ENCODE peak calls at places on chromosomes 3 and 15, in ten cellular contexts. S, E, J, H, T, M, C, P, R and V are unnamed samples.

GRCh38 chr15:90043611-90044010 is 42.5 kb downstream of the ZNF710 start:
- DNase-seq in T (no peak), C (no peak), M (no peak), J (no peak), S (no peak), E (no peak), R (no peak), P (no peak), H (peak; percentile 15), V (no peak)

GRCh38 chr3:172746476-172746875 is 4.0 kb upstream of the ECT2 start:
- DNase-seq in P (no peak), H (no peak), R (no peak), C (no peak), E (no peak), M (no peak), J (no peak), T (no peak), S (no peak), V (peak; percentile 11)

GRCh38 chr15:63198315-63198714 is 8.9 kb downstream of the RAB8B start:
- DNase-seq in E (peak; percentile 88), C (no peak), J (no peak), S (no peak), T (no peak), M (peak; percentile 75), P (no peak), R (no peak), H (no peak), V (peak; percentile 77)

GRCh38 chr3:45628746-45629145 is 34.2 kb downstream of the LIMD1 start:
- DNase-seq in S (no peak), M (peak; percentile 65), P (no peak), H (no peak), E (no peak), T (no peak), R (peak; percentile 51), C (peak; percentile 60), J (no peak), V (no peak)

GRCh38 chr15:98628216-98628615 is 20.1 kb upstream of the IGF1R start:
- DNase-seq in R (no peak), M (no peak), H (no peak), T (no peak), S (no peak), C (no peak), P (no peak), J (no peak), E (peak; percentile 35), V (no peak)

GRCh38 chr3:141870091-141870687 is 6.3 kb upstream of the ATP1B3 start:
- DNase-seq in T (no peak), C (no peak), E (no peak), P (no peak), H (no peak), J (no peak), R (no peak), S (no peak), M (no peak), V (no peak)

GRCh38 chr3:141840737-141841544 is 35.5 kb upstream of the ATP1B3 start:
- DNase-seq in R (peak; percentile 17), E (no peak), T (no peak), H (no peak), J (no peak), S (no peak), C (no peak), M (no peak), P (peak; percentile 76), V (peak; percentile 43)

GRCh38 chr3:194042947-194043346 is 93.0 kb upstream of the HES1 start:
- DNase-seq in H (no peak), R (peak; percentile 60), J (no peak), E (peak; percentile 18), C (no peak), T (no peak), M (no peak), S (no peak), P (peak; percentile 60), V (peak; percentile 18)

GRCh38 chr15:28892789-28893610 is 7.2 kb downstream of the APBA2 start:
- DNase-seq in C (no peak), E (peak; percentile 60), R (no peak), S (no peak), H (no peak), T (no peak), J (no peak), M (no peak), P (no peak), V (peak; percentile 10)

GRCh38 chr15:28895146-28895545 is 9.4 kb downstream of the APBA2 start:
- DNase-seq in M (no peak), C (no peak), E (no peak), H (peak; percentile 27), T (no peak), J (no peak), R (no peak), S (no peak), P (no peak), V (no peak)

GRCh38 chr15:28895566-28895965 is 9.8 kb downstream of the APBA2 start:
- DNase-seq in M (no peak), H (peak; percentile 4), J (no peak), T (no peak), C (peak; percentile 12), S (no peak), P (no peak), R (no peak), E (no peak), V (no peak)

GRCh38 chr15:28896944-28897343 is 11.2 kb downstream of the APBA2 start:
- DNase-seq in C (no peak), H (no peak), S (no peak), T (no peak), R (peak; percentile 94), E (peak; percentile 94), M (no peak), P (peak; percentile 87), J (no peak), V (peak; percentile 89)

DNA sequence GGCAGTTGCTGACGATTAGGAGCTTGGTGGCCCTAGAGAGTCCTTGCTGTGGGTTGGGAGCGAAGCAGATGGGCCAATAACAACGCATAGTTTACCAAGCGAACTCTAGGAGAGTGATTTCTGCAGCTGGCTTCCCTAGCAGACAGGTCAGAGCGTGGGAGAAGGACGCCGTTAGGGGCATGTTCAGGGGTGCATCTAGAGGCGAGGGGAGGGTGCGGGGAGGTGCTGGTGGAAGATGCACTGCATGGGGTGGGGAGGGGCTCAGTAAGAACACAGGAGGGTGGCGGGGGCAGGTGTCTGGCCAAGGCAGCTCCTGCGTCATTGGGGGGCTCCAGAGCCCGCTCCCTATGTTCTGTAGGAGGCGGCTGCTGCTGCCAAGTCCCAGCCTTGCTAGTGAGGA is 8.9 kb downstream of the APBA2 start:
- DNase-seq in T (no peak), R (no peak), E (no peak), M (no peak), P (no peak), H (no peak), J (no peak), S (no peak), C (no peak), V (no peak)
- TF ChIP-seq CTCF in T (no peak), R (no peak), E (no peak), M (no peak), P (no peak), H (no peak), J (no peak), S (no peak), C (no peak), V (no peak)

DNA sequence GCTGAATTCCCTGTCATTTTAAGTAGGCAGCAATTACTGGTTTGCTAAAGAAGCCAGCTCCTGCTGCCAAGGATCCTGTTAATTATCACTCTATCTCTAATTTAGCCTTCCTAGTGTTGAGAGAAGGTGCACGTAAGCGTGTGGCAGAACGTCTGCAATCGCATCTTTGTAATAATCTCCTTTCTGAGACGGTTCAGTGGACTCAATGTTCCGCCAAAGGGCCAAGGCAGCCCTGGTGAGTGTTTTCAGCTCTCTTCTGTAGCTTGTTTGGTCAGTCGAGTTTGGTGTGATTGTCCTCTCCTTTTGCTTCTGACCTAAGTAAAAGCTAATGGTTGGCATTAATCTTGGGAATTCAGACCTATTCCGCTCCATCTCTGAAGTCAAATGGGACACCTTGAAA is 24.2 kb downstream of the MITF start:
- DNase-seq in R (no peak), M (no peak), C (no peak), E (no peak), J (no peak), P (no peak), T (no peak), H (no peak), S (no peak), V (no peak)
- H3K4me3 ChIP-seq in R (no peak overlapping the region), M (no peak overlapping the region), C (no peak overlapping the region), E (no peak overlapping the region), J (no peak overlapping the region), P (no peak overlapping the region), T (no peak overlapping the region), H (no peak overlapping the region), S (no peak overlapping the region), V (no peak overlapping the region)

DNA sequence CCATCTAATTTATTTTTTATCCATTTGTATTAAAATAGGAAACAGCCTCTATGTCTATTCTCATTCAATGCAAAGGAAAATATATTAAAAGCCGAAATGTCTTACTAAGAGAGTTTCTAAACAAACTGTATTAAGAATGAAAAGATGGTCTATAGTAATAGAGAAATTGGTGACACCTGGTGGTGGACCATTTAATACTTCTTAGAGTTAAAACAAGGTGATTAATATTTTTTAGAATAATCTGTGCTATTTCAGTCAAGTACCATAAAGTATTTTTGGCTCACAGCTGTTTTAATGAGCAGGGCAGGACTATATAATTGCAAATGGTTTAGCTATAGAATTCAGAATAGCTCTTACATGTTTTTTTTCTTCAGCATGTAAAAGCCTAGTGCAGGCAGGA is 55.7 kb downstream of the SYNPR start:
- DNase-seq in T (peak; percentile 9), C (no peak), P (peak; percentile 34), S (no peak), M (no peak), H (no peak), E (peak; percentile 41), R (no peak), J (no peak), V (peak; percentile 19)
- TF ChIP-seq CTCF in T (peak; percentile 21), C (peak; percentile 49), P (peak; percentile 30), S (no peak), M (no peak), H (peak; percentile 20), E (no peak), R (no peak), J (no peak), V (no peak)

DNA sequence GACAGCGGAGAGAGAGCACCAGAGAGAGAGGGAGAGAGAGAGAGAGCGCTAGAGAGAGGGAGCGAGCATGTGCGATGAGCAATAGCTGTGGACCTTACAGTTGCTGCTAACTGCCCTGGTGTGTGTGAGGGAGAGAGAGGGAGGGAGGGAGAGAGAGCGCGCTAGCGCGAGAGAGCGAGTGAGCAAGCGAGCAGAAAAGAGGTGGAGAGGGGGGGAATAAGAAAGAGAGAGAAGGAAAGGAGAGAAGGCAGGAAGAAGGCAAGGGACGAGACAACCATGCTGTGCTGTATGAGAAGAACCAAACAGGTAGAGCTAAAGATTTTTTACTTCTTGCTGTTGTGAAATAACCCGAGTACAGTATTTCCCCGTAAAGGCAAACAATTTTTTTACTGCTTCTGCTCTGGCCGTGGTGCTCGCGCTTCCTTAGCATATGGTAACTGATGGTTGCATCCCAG is at the start of gene GAP43:
- DNase-seq in S (peak; percentile 34), M (peak; percentile 4), H (no peak), C (peak; percentile 51), T (peak; percentile 49), P (peak; percentile 82), J (peak; percentile 40), E (peak; percentile 87), R (peak; percentile 85), V (peak; percentile 85)
- H3K4me3 ChIP-seq in S (peak within 1 kb of the TSS; percentile 45), M (no peak within 1 kb of the TSS), H (no peak within 1 kb of the TSS), C (peak within 1 kb of the TSS; percentile 49), T (peak within 1 kb of the TSS; percentile 29), P (peak within 1 kb of the TSS; percentile 43), J (peak within 1 kb of the TSS; percentile 5), E (peak within 1 kb of the TSS; percentile 82), R (peak within 1 kb of the TSS; percentile 56), V (peak within 1 kb of the TSS; percentile 24)